ENCODE peak calls at places on chromosomes 6 and 20, in seven cellular contexts. W is H9, R is IMR-90, Z is neuronal stem cell, T is mesenchymal stem cell, J is trophoblast cell, H is H1. E is an unnamed sample. For H3K27me3, the result is how much of the 10 kb centered on the place peaks cover.

GRCh38 chr6:31559958-31560696 is 12.0 kb upstream of the LTA start:
- DNase-seq in T (peak), Z (no peak), R (peak), W (no peak), J (peak), H (no peak), E (peak)

GRCh38 chr6:56582246-56582645 is 60.4 kb downstream of the DST start:
- DNase-seq in T (no peak), Z (no peak), J (no peak), H (no peak), R (no peak), W (no peak), E (no peak)

GRCh38 chr6:36386495-36387439 is 702 bp downstream of the ETV7 start:
- DNase-seq in H (peak), J (peak), Z (no peak), W (peak), T (peak), R (peak), E (peak)

GRCh38 chr6:34610819-34611477 is 54.8 kb upstream of the SPDEF start:
- DNase-seq in Z (no peak), J (peak), W (no peak), R (peak), T (peak), H (no peak), E (no peak)

GRCh38 chr6:111555041-111555440 is 50.6 kb downstream of the TRAF3IP2 start:
- DNase-seq in Z (no peak), T (no peak), W (no peak), J (no peak), H (no peak), R (peak), E (no peak)

GRCh38 chr20:10709916-10710315 is 36.1 kb upstream of the JAG1 start:
- DNase-seq in J (no peak), Z (no peak), R (no peak), H (no peak), W (no peak), T (no peak), E (no peak)

GRCh38 chr6:2865270-2866182 is 23.9 kb upstream of the SERPINB1 start:
- DNase-seq in T (peak), R (peak), J (no peak), Z (no peak), W (no peak), H (no peak), E (peak)

GRCh38 chr6:114051031-114051430 is 80.1 kb upstream of the HDAC2 start:
- DNase-seq in R (no peak), T (no peak), H (no peak), J (no peak), W (no peak), Z (no peak), E (no peak)

GRCh38 chr20:16942702-16943101 is 194.5 kb downstream of the OTOR start:
- DNase-seq in R (peak), H (no peak), Z (no peak), T (peak), W (no peak), J (peak), E (peak)

GRCh38 chr6:157555795-157556645 is 175.0 kb downstream of the ZDHHC14 start:
- DNase-seq in T (no peak), W (no peak), J (no peak), Z (no peak), H (no peak), R (no peak), E (no peak)

GRCh38 chr20:44425923-44426322 is 49.8 kb upstream of the TTPAL start:
- DNase-seq in Z (no peak), W (no peak), H (no peak), R (no peak), J (no peak), T (no peak), E (no peak)

GRCh38 chr6:152950240-152950639 is 32.6 kb downstream of the FBXO5 start:
- DNase-seq in R (no peak), W (no peak), Z (no peak), J (no peak), H (no peak), T (no peak), E (no peak)
- H2BK5ac ChIP-seq in R (no peak), W (no peak), Z (no peak), J (no peak), H (no peak), T (no peak), E (no peak)

DNA sequence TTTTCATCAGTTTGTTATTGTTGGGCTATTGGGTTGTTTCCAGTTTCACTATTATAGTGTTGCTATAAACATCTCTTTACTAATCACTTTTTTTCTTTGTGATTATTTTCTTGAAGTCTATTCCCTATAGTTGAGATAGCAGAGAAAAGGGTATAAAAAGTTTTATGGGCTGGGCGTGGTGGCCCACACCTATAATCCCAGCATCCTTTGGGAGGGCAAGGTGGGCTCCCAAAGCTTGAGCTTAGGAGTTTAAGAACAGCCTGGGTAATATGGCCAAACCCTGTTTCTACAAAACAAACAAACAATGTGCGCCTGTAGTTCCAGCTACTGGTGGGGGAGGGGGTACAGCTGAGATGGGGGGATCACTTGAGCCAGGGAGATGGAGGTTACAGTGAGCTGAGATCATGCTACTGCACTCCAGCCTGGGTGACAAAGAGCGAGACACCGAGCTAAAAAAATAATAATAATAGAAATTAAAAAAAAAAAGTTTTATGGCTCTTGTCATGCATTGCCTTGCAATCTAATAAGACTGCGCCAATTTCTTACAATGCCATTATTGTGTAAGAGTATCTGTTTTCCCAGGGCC is 3.8 kb downstream of the ACSS2 start:
- DNase-seq in T (no peak), Z (no peak), W (no peak), R (no peak), J (no peak), H (no peak), E (no peak)
- H2AK5ac ChIP-seq in T (no peak), Z (no peak), W (no peak), R (no peak), J (no peak), H (no peak), E (no peak)

DNA sequence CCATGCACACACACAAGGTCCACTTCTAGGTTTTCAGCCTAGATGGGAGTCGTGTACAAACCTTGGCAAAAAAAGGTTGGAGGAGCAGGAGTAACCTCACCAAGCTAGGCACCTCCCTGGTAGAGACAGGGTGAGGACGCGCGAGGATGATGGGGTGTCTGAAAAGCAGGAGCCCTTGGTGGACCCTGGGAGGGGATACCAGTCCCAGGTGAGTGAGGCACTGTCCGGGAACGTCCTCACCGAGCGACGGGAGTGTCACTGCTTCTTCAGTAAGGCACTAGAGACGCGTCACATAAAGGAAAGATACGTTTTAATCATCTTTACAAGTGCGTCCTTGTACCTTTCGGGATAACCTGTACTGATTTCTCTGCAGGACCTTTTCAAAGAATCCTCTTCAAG is 29.4 kb upstream of the ZBP1 start:
- DNase-seq in R (no peak), J (no peak), W (no peak), Z (no peak), H (no peak), T (no peak), E (no peak)
- H3K27me3 ChIP-seq in R (under half), J (under half), W (under half), Z (under half), H (under half), T (under half), E (under half)

GRCh38 chr6:41443616-41444525 is 102.3 kb upstream of the FOXP4 start:
- DNase-seq in R (no peak), Z (no peak), H (no peak), W (no peak), J (no peak), T (no peak), E (peak)
- H2BK5ac ChIP-seq in R (no peak), Z (no peak), H (no peak), W (no peak), J (no peak), T (no peak), E (peak)

DNA sequence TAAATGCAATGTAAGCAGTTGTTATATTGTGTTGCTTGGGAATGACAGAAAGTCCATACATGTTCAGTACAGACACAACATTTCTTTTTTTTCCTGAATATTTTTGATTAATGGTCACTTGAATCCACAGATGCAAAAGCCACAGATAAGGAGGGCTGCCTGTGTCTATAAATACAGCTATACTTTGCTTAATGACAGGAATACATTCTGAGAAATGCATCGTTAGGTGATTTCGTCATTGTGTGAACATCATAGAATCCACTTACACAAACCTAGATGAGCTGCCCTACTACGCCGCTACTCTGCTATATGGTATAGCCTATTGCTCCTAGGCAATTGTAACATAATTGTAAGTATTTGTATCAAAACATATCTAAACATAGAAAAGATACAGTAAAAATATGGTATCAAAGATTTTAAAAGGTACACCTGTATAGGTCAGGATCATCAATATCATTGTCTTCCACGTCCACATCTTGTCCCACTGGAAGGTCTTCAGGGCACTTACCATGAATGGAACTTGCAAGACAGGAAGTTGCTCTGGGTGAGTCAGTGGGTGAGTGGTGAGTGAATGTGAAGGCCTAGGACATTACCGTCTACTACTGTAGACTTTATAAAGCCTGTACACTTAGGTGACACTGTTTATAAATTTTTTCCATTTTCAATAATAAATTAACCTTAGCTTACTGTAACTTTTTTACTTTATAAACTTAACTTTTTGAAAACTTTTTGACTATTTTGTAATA is 27.9 kb upstream of the POPDC3 start:
- DNase-seq in H (no peak), Z (no peak), W (no peak), R (peak), J (no peak), T (peak), E (no peak)
- H2AK5ac ChIP-seq in H (no peak), Z (no peak), W (no peak), R (no peak), J (no peak), T (no peak), E (no peak)

DNA sequence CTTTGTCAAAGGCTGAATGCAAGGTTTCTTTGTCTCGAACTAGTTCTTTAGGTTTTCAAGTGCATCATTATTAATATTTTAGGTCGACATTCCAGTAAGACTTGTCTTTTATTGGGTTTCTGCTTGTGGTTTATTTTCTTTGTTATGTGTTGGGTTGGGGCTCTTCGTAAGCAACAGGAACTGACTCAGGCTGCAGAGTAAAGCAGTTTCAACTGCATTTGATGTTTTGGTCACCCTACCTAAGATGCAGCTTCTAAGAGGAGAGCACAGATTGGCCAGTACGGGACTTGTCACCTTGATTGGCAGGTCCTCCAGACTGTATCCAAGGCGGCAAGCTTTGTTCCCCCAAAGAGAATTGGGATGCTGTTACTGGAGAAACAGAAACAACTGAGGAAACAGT is 149.5 kb upstream of the SULF2 start:
- DNase-seq in W (no peak), J (no peak), R (no peak), Z (no peak), T (no peak), H (no peak), E (no peak)
- H3K27me3 ChIP-seq in W (under half), J (under half), R (under half), Z (under half), T (under half), H (under half), E (under half)

DNA sequence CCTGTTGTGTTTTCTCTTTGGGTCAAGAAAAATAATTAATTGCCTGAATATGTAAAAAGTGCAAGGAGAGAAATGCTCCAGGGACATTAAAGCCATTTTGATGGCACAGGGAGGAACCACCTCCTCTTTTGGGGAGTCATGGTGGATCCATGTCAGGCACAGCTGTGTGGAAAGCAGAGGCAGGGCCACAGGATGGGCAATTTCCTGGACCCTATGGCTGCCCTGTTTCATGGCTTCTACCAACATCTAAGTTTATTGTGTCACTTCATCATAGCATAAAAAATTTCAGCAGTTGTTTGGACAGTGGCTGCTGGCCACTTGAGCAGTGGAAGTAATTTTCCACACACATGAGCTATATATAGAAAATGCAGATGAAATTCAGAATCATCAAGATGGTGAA is 238.2 kb downstream of the SYNE1 start:
- DNase-seq in W (no peak), T (peak), Z (no peak), J (no peak), H (no peak), R (no peak), E (no peak)
- H2BK5ac ChIP-seq in W (no peak), T (no peak), Z (no peak), J (no peak), H (no peak), R (no peak), E (no peak)

GRCh38 chr6:46635462-46635861 is 17.2 kb downstream of the CYP39A1 start:
- DNase-seq in W (no peak), T (no peak), Z (no peak), R (no peak), J (no peak), H (no peak), E (no peak)
- H2AK5ac ChIP-seq in W (no peak), T (no peak), Z (no peak), R (no peak), J (no peak), H (no peak), E (no peak)